ENCODE peak calls at places on chromosome 3, in nine cellular contexts. U is kidney glomerular epithelial cell; K is stimulated activated CD4-positive, alpha-beta T cell treated with anti-CD3 and anti-CD28 coated beads, Interleukin-2, amount 100 ng/mL, for 24 hours; M is Calu3; E is A172; L is HT-29; I is stimulated activated CD8-positive, alpha-beta memory T cell treated with anti-CD3 and anti-CD28 coated beads, Interleukin-7, amount 100 ng/mL, for 4 hours; W is activated naive CD4-positive, alpha-beta T cell; X is GM03348. P is an unnamed sample.

GRCh38 chr3:99710094-99710493 is 71.7 kb downstream of the COL8A1 start:
- DNase-seq in U (no peak), K (no peak), M (no peak), E (peak), L (no peak), I (no peak), W (no peak), X (no peak), P (no peak)

GRCh38 chr3:132637590-132637989 is 22.0 kb downstream of the ACAD11 start:
- DNase-seq in U (peak), K (no peak), M (no peak), E (peak), L (no peak), I (no peak), W (no peak), X (peak), P (no peak)

GRCh38 chr3:180755553-180755952 is 76.3 kb upstream of the CCDC39 start:
- DNase-seq in U (no peak), K (no peak), M (no peak), E (no peak), L (no peak), I (no peak), W (no peak), X (no peak), P (no peak)

GRCh38 chr3:150581174-150581573 is 21.9 kb upstream of the SELENOT start:
- DNase-seq in U (no peak), K (no peak), M (no peak), E (no peak), L (no peak), I (no peak), W (no peak), X (no peak), P (no peak)

GRCh38 chr3:185549111-185549510 is 3.3 kb downstream of the LIPH start:
- DNase-seq in U (peak), K (no peak), M (peak), E (peak), L (peak), I (no peak), W (no peak), X (peak), P (no peak)

GRCh38 chr3:185082149-185082548 is 70.7 kb downstream of the C3orf70 start:
- DNase-seq in U (no peak), K (no peak), M (no peak), E (no peak), L (no peak), I (no peak), W (no peak), X (no peak), P (no peak)

GRCh38 chr3:165854696-165855095 is 17.5 kb upstream of the BCHE start:
- DNase-seq in U (peak), K (no peak), M (no peak), E (peak), L (peak), I (no peak), W (no peak), X (peak), P (peak)

GRCh38 chr3:71160800-71161546 is 422.6 kb downstream of the FOXP1 start:
- DNase-seq in U (peak), K (no peak), M (peak), E (peak), L (no peak), I (no peak), W (no peak), X (no peak), P (no peak)

GRCh38 chr3:51381333-51381705 is 3.8 kb upstream of the MANF start:
- DNase-seq in U (no peak), K (no peak), M (no peak), E (no peak), L (no peak), I (no peak), W (no peak), X (no peak), P (no peak)

GRCh38 chr3:194333212-194333980 is 17.7 kb downstream of the CPN2 start:
- DNase-seq in U (no peak), K (peak), M (peak), E (peak), L (peak), I (peak), W (no peak), X (peak), P (peak)

GRCh38 chr3:136671921-136672320 is 80.3 kb downstream of the STAG1 start:
- DNase-seq in U (peak), K (no peak), M (no peak), E (no peak), L (no peak), I (no peak), W (no peak), X (peak), P (no peak)

GRCh38 chr3:155815030-155815429 is 9.0 kb upstream of the C3orf33 start:
- DNase-seq in U (no peak), K (no peak), M (no peak), E (no peak), L (no peak), I (no peak), W (no peak), X (no peak), P (no peak)

GRCh38 chr3:183341545-183342288 is 86.7 kb downstream of the MCF2L2 start:
- DNase-seq in U (no peak), K (no peak), M (no peak), E (no peak), L (no peak), I (no peak), W (no peak), X (no peak), P (no peak)

GRCh38 chr3:64345351-64345750 is 120.1 kb upstream of the PRICKLE2 start:
- DNase-seq in U (no peak), K (no peak), M (no peak), E (no peak), L (no peak), I (no peak), W (no peak), X (peak), P (no peak)

GRCh38 chr3:127172670-127173515 is 20.0 kb upstream of the PRR23E start:
- DNase-seq in U (peak), K (peak), M (peak), E (peak), L (peak), I (no peak), W (no peak), X (peak), P (no peak)

GRCh38 chr3:144963810-144964209 is 992.2 kb downstream of the DIPK2A start:
- DNase-seq in U (no peak), K (no peak), M (no peak), E (no peak), L (no peak), I (no peak), W (no peak), X (no peak), P (no peak)

GRCh38 chr3:110261141-110261540 is 810.5 kb upstream of the NECTIN3 start:
- DNase-seq in U (no peak), K (no peak), M (no peak), E (no peak), L (no peak), I (no peak), W (no peak), X (no peak), P (no peak)

GRCh38 chr3:154795582-154795981 is 284.5 kb upstream of the MME start:
- DNase-seq in U (no peak), K (no peak), M (no peak), E (peak), L (no peak), I (no peak), W (no peak), X (peak), P (no peak)

GRCh38 chr3:142656595-142656994 is 60.4 kb downstream of the PLS1 start:
- DNase-seq in U (no peak), K (no peak), M (no peak), E (no peak), L (no peak), I (no peak), W (no peak), X (no peak), P (no peak)

GRCh38 chr3:72571052-72571451 is 277.2 kb downstream of the SHQ1 start:
- DNase-seq in U (no peak), K (no peak), M (no peak), E (no peak), L (no peak), I (no peak), W (no peak), X (no peak), P (no peak)

GRCh38 chr3:195066441-195066841 is 204.5 kb downstream of the XXYLT1 start:
- DNase-seq in U (no peak), K (no peak), M (no peak), E (no peak), L (no peak), I (no peak), W (no peak), X (no peak), P (no peak)